ENCODE peak calls at places on chromosomes 1 and 21, in seven cellular contexts. F is bronchial epithelial cell; S is hepatocyte; M is activated naive CD4-positive, alpha-beta T cell; I is GM19239; N is upper lobe of right lung; R is foreskin fibroblast. P is an unnamed sample.

GRCh38 chr1:185514296-185514695 is 197.3 kb upstream of the IVNS1ABP start:
- DNase-seq in F (no peak), S (no peak), M (no peak), I (no peak), N (no peak), R (no peak), P (no peak)

GRCh38 chr1:62466982-62467532 is 30.2 kb downstream of the USP1 start:
- DNase-seq in F (no peak), S (peak), M (no peak), I (no peak), N (no peak), R (peak), P (no peak)

GRCh38 chr1:55062801-55063561 is 23.6 kb downstream of the PCSK9 start:
- DNase-seq in F (no peak), S (no peak), M (no peak), I (no peak), N (peak), R (no peak), P (no peak)

GRCh38 chr1:28926629-28927441 is 12.5 kb downstream of the EPB41 start:
- DNase-seq in F (no peak), S (no peak), M (no peak), I (peak), N (no peak), R (no peak), P (no peak)

GRCh38 chr1:80509965-80510522 is 1290.7 kb upstream of the ADGRL2 start:
- DNase-seq in F (no peak), S (no peak), M (no peak), I (no peak), N (no peak), R (peak), P (no peak)

GRCh38 chr1:30323841-30324240 is 399.5 kb downstream of the MATN1 start:
- DNase-seq in F (no peak), S (no peak), M (no peak), I (no peak), N (no peak), R (no peak), P (no peak)

GRCh38 chr1:74689800-74690696 is 16.5 kb upstream of the ERICH3 start:
- DNase-seq in F (peak), S (peak), M (no peak), I (no peak), N (no peak), R (peak), P (peak)

GRCh38 chr21:44003307-44003966 is 8.7 kb upstream of the TRAPPC10 start:
- DNase-seq in F (no peak), S (no peak), M (no peak), I (no peak), N (no peak), R (no peak), P (no peak)

GRCh38 chr1:190679032-190679431 is 201.4 kb upstream of the BRINP3 start:
- DNase-seq in F (peak), S (no peak), M (no peak), I (no peak), N (no peak), R (peak), P (peak)